ENCODE peak calls at places on chromosomes 12 and 14, in five cellular contexts. One of them, this sample, is unnamed.

GRCh38 chr14:31934767-31935266 is 142.3 kb upstream of the ARHGAP5 start:
- DNase-seq in NCI-H345: peak
- DNase-seq in GM06990: no peak
- DNase-seq in KG1: no peak
- DNase-seq in NCI-H1105: peak
- DNase-seq in this sample: no peak

GRCh38 chr12:63129927-63130326 is 21.1 kb downstream of the AVPR1A start:
- DNase-seq in KG1: no peak
- DNase-seq in NCI-H345: no peak
- DNase-seq in GM06990: no peak
- DNase-seq in NCI-H1105: no peak
- DNase-seq in this sample: no peak

GRCh38 chr12:34393086-34393820 is 371.0 kb downstream of the ALG10 start:
- DNase-seq in GM06990: no peak
- DNase-seq in NCI-H1105: no peak
- DNase-seq in NCI-H345: no peak
- DNase-seq in KG1: no peak
- DNase-seq in this sample: no peak

GRCh38 chr12:76518699-76519098 is 40.9 kb downstream of the OSBPL8 start:
- DNase-seq in NCI-H345: no peak
- DNase-seq in KG1: no peak
- DNase-seq in GM06990: no peak
- DNase-seq in NCI-H1105: no peak
- DNase-seq in this sample: no peak

GRCh38 chr12:121810234-121810817 is 6.5 kb downstream of the SETD1B start:
- DNase-seq in NCI-H345: no peak
- DNase-seq in NCI-H1105: no peak
- DNase-seq in KG1: no peak
- DNase-seq in GM06990: no peak
- DNase-seq in this sample: no peak

GRCh38 chr12:130491421-130492357 is 154.0 kb downstream of the PIWIL1 start:
- DNase-seq in KG1: no peak
- DNase-seq in NCI-H1105: no peak
- DNase-seq in GM06990: no peak
- DNase-seq in NCI-H345: no peak
- DNase-seq in this sample: peak

GRCh38 chr14:89221109-89221508 is 195.9 kb downstream of the FOXN3 start:
- DNase-seq in GM06990: no peak
- DNase-seq in KG1: no peak
- DNase-seq in NCI-H1105: no peak
- DNase-seq in NCI-H345: peak
- DNase-seq in this sample: peak

GRCh38 chr14:102579696-102580551 is 12.5 kb upstream of the RCOR1 start:
- DNase-seq in GM06990: no peak
- DNase-seq in NCI-H1105: no peak
- DNase-seq in NCI-H345: no peak
- DNase-seq in KG1: no peak
- DNase-seq in this sample: no peak

GRCh38 chr14:68749487-68750475 is 43.1 kb downstream of the ZFP36L1 start:
- DNase-seq in GM06990: no peak
- DNase-seq in NCI-H1105: no peak
- DNase-seq in NCI-H345: no peak
- DNase-seq in KG1: no peak
- DNase-seq in this sample: no peak

GRCh38 chr12:110068654-110069053 is 20.3 kb upstream of the C12orf76 start:
- DNase-seq in KG1: no peak
- DNase-seq in NCI-H345: no peak
- DNase-seq in GM06990: no peak
- DNase-seq in NCI-H1105: no peak
- DNase-seq in this sample: no peak

GRCh38 chr12:109815874-109816617 is 17.2 kb downstream of the TRPV4 start:
- DNase-seq in KG1: no peak
- DNase-seq in NCI-H1105: no peak
- DNase-seq in NCI-H345: no peak
- DNase-seq in GM06990: no peak
- DNase-seq in this sample: no peak

GRCh38 chr12:89211456-89211855 is 140.8 kb downstream of the DUSP6 start:
- DNase-seq in NCI-H345: no peak
- DNase-seq in NCI-H1105: no peak
- DNase-seq in GM06990: no peak
- DNase-seq in KG1: no peak
- DNase-seq in this sample: no peak

GRCh38 chr12:7629465-7629864 is 36.2 kb downstream of the APOBEC1 start:
- DNase-seq in NCI-H1105: no peak
- DNase-seq in NCI-H345: no peak
- DNase-seq in KG1: no peak
- DNase-seq in GM06990: no peak
- DNase-seq in this sample: no peak

GRCh38 chr12:63353559-63353958 is 202.6 kb upstream of the AVPR1A start:
- DNase-seq in NCI-H345: peak
- DNase-seq in NCI-H1105: peak
- DNase-seq in GM06990: no peak
- DNase-seq in KG1: no peak
- DNase-seq in this sample: no peak

This sample was measured in DMS79.